ENCODE peak calls at places on chromosomes 3 and 15, in six cellular contexts. One of them, this sample, is unnamed. For H3K4me1, the result is how much of the 10 kb centered on the place peaks cover.

GRCh38 chr3:171446801-171447578 is 13.2 kb downstream of the TNIK start:
- DNase-seq in uterus: no peak
- DNase-seq in cardiac muscle cell: no peak
- DNase-seq in pancreas: no peak
- DNase-seq in heart right ventricle: no peak
- DNase-seq in CD8-positive, alpha-beta T cell: no peak
- DNase-seq in this sample: peak

GRCh38 chr3:72999971-73000370 is 3.4 kb downstream of the PPP4R2 start:
- DNase-seq in uterus: no peak
- DNase-seq in cardiac muscle cell: no peak
- DNase-seq in pancreas: no peak
- DNase-seq in heart right ventricle: no peak
- DNase-seq in CD8-positive, alpha-beta T cell: no peak
- DNase-seq in this sample: no peak

GRCh38 chr3:113685956-113686721 is 10.3 kb downstream of the USF3 start:
- DNase-seq in uterus: no peak
- DNase-seq in cardiac muscle cell: no peak
- DNase-seq in pancreas: no peak
- DNase-seq in heart right ventricle: no peak
- DNase-seq in CD8-positive, alpha-beta T cell: no peak
- DNase-seq in this sample: peak

GRCh38 chr3:124582621-124583437 is 147.4 kb upstream of the UMPS start:
- DNase-seq in uterus: no peak
- DNase-seq in cardiac muscle cell: no peak
- DNase-seq in pancreas: no peak
- DNase-seq in heart right ventricle: no peak
- DNase-seq in CD8-positive, alpha-beta T cell: no peak
- DNase-seq in this sample: no peak

GRCh38 chr3:194675081-194675640 is 3.2 kb upstream of the LSG1 start:
- DNase-seq in uterus: no peak
- DNase-seq in cardiac muscle cell: no peak
- DNase-seq in pancreas: no peak
- DNase-seq in heart right ventricle: no peak
- DNase-seq in CD8-positive, alpha-beta T cell: no peak
- DNase-seq in this sample: no peak

GRCh38 chr3:33940736-33941135 is 142.3 kb downstream of the PDCD6IP start:
- DNase-seq in uterus: no peak
- DNase-seq in cardiac muscle cell: peak
- DNase-seq in pancreas: no peak
- DNase-seq in heart right ventricle: no peak
- DNase-seq in CD8-positive, alpha-beta T cell: no peak
- DNase-seq in this sample: peak

GRCh38 chr3:69368129-69368741 is 17.7 kb downstream of the FRMD4B start:
- DNase-seq in uterus: no peak
- DNase-seq in cardiac muscle cell: no peak
- DNase-seq in pancreas: no peak
- DNase-seq in heart right ventricle: no peak
- DNase-seq in CD8-positive, alpha-beta T cell: peak
- DNase-seq in this sample: no peak

GRCh38 chr3:72246685-72247084 is 461.7 kb upstream of the PROK2 start:
- DNase-seq in uterus: peak
- DNase-seq in cardiac muscle cell: no peak
- DNase-seq in pancreas: no peak
- DNase-seq in heart right ventricle: peak
- DNase-seq in CD8-positive, alpha-beta T cell: no peak
- DNase-seq in this sample: no peak

GRCh38 chr15:90557651-90558084 is 27.9 kb downstream of the CRTC3 start:
- DNase-seq in uterus: peak
- DNase-seq in cardiac muscle cell: peak
- DNase-seq in pancreas: peak
- DNase-seq in heart right ventricle: peak
- DNase-seq in CD8-positive, alpha-beta T cell: no peak
- DNase-seq in this sample: no peak

GRCh38 chr15:50774450-50774849 is 8.9 kb upstream of the SPPL2A start:
- DNase-seq in uterus: no peak
- DNase-seq in cardiac muscle cell: no peak
- DNase-seq in pancreas: no peak
- DNase-seq in heart right ventricle: no peak
- DNase-seq in CD8-positive, alpha-beta T cell: no peak
- DNase-seq in this sample: no peak

GRCh38 chr3:168574455-168575158 is 478.9 kb upstream of the GOLIM4 start:
- DNase-seq in uterus: no peak
- DNase-seq in cardiac muscle cell: no peak
- DNase-seq in pancreas: no peak
- DNase-seq in heart right ventricle: no peak
- DNase-seq in CD8-positive, alpha-beta T cell: no peak
- DNase-seq in this sample: no peak

GRCh38 chr3:141538568-141538967 is 51.7 kb downstream of the RASA2 start:
- DNase-seq in uterus: no peak
- DNase-seq in cardiac muscle cell: no peak
- DNase-seq in pancreas: no peak
- DNase-seq in heart right ventricle: no peak
- DNase-seq in CD8-positive, alpha-beta T cell: no peak
- DNase-seq in this sample: no peak

GRCh38 chr3:125110016-125110875 is 54.4 kb upstream of the HEG1 start:
- DNase-seq in uterus: no peak
- DNase-seq in cardiac muscle cell: no peak
- DNase-seq in pancreas: no peak
- DNase-seq in heart right ventricle: no peak
- DNase-seq in CD8-positive, alpha-beta T cell: no peak
- DNase-seq in this sample: no peak

GRCh38 chr15:79160211-79160610 is 69.6 kb upstream of the RASGRF1 start:
- DNase-seq in uterus: no peak
- DNase-seq in cardiac muscle cell: no peak
- DNase-seq in pancreas: no peak
- DNase-seq in heart right ventricle: no peak
- DNase-seq in CD8-positive, alpha-beta T cell: no peak
- DNase-seq in this sample: no peak

GRCh38 chr15:79157631-79158592 is 67.3 kb upstream of the RASGRF1 start:
- DNase-seq in uterus: no peak
- DNase-seq in cardiac muscle cell: no peak
- DNase-seq in pancreas: no peak
- DNase-seq in heart right ventricle: no peak
- DNase-seq in CD8-positive, alpha-beta T cell: no peak
- DNase-seq in this sample: no peak

GRCh38 chr15:79156704-79157375 is 66.3 kb upstream of the RASGRF1 start:
- DNase-seq in uterus: no peak
- DNase-seq in cardiac muscle cell: no peak
- DNase-seq in pancreas: no peak
- DNase-seq in heart right ventricle: no peak
- DNase-seq in CD8-positive, alpha-beta T cell: no peak
- DNase-seq in this sample: no peak

GRCh38 chr15:79154491-79155182 is 64.1 kb upstream of the RASGRF1 start:
- DNase-seq in uterus: no peak
- DNase-seq in cardiac muscle cell: peak
- DNase-seq in pancreas: no peak
- DNase-seq in heart right ventricle: no peak
- DNase-seq in CD8-positive, alpha-beta T cell: no peak
- DNase-seq in this sample: no peak
- H3K4me1 ChIP-seq in uterus: under half
- H3K4me1 ChIP-seq in cardiac muscle cell: under half
- H3K4me1 ChIP-seq in pancreas: under half
- H3K4me1 ChIP-seq in heart right ventricle: under half
- H3K4me1 ChIP-seq in CD8-positive, alpha-beta T cell: under half
- H3K4me1 ChIP-seq in this sample: under half

DNA sequence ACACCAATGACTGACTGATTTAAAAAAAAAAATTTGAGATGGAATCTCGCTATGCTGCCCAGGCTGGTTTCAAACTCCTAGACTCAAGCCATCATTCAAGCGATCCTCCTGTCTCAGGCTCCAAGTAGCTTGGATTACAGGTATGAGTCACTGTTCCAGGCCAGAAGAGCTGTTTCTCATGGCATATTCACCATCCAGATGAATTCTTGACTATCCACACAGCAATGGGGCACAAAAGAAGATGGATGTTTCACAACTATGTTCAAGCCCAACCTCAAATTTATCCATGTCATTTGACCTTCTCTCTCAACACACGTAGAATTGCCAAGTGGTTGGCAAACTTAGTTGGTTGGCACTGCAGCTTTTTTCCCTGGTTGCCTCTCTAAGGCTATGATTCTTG is 40.6 kb downstream of the PRICKLE2 start:
- DNase-seq in uterus: no peak
- DNase-seq in cardiac muscle cell: no peak
- DNase-seq in pancreas: no peak
- DNase-seq in heart right ventricle: no peak
- DNase-seq in CD8-positive, alpha-beta T cell: no peak
- DNase-seq in this sample: no peak
- H3K4me1 ChIP-seq in uterus: under half
- H3K4me1 ChIP-seq in cardiac muscle cell: under half
- H3K4me1 ChIP-seq in pancreas: under half
- H3K4me1 ChIP-seq in heart right ventricle: half or more
- H3K4me1 ChIP-seq in CD8-positive, alpha-beta T cell: under half
- H3K4me1 ChIP-seq in this sample: under half

GRCh38 chr15:73631915-73632669 is 1.1 kb downstream of the NPTN start:
- DNase-seq in uterus: peak
- DNase-seq in cardiac muscle cell: peak
- DNase-seq in pancreas: no peak
- DNase-seq in heart right ventricle: no peak
- DNase-seq in CD8-positive, alpha-beta T cell: no peak
- DNase-seq in this sample: peak

GRCh38 chr15:73628976-73629854 is 4.0 kb downstream of the NPTN start:
- DNase-seq in uterus: no peak
- DNase-seq in cardiac muscle cell: peak
- DNase-seq in pancreas: no peak
- DNase-seq in heart right ventricle: no peak
- DNase-seq in CD8-positive, alpha-beta T cell: no peak
- DNase-seq in this sample: no peak

GRCh38 chr15:73630030-73630429 is 3.2 kb downstream of the NPTN start:
- DNase-seq in uterus: no peak
- DNase-seq in cardiac muscle cell: no peak
- DNase-seq in pancreas: no peak
- DNase-seq in heart right ventricle: no peak
- DNase-seq in CD8-positive, alpha-beta T cell: no peak
- DNase-seq in this sample: peak

GRCh38 chr15:73632670-73633058 is 525 bp downstream of the NPTN start:
- DNase-seq in uterus: no peak
- DNase-seq in cardiac muscle cell: peak
- DNase-seq in pancreas: peak
- DNase-seq in heart right ventricle: no peak
- DNase-seq in CD8-positive, alpha-beta T cell: no peak
- DNase-seq in this sample: no peak

DNA sequence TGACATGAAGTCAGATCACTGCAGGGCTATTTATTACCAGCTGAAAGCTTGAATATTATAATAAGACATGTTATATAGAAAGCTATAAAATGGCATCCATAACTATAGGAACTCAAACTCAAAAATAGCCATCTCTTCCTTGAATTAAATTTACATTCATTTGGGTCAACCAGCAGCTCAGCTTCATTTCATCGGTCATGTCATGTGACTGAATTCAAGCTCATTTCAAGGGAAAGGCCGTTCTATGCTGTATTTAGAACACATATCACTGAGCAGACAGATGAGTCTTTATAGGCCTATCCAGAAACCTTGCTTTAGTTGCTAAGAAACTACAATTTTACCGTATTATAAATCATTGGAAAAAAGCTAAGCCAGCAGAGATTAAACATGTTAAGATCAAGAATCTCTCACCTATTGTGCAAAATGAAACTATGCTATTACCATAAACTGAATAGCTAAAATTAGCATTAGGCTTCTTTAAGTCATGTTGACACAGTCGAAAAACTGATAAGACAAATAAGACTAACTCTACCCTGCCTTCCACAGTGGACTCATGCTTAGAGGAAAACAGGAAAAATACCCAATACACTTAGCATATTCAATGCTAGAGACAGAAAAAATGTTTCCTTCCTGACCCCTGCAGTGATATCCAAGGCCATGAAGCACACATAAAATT is 2.3 kb downstream of the NPTN start:
- DNase-seq in uterus: no peak
- DNase-seq in cardiac muscle cell: no peak
- DNase-seq in pancreas: no peak
- DNase-seq in heart right ventricle: no peak
- DNase-seq in CD8-positive, alpha-beta T cell: no peak
- DNase-seq in this sample: peak
- H3K4me1 ChIP-seq in uterus: under half
- H3K4me1 ChIP-seq in cardiac muscle cell: under half
- H3K4me1 ChIP-seq in pancreas: half or more
- H3K4me1 ChIP-seq in heart right ventricle: half or more
- H3K4me1 ChIP-seq in CD8-positive, alpha-beta T cell: under half
- H3K4me1 ChIP-seq in this sample: half or more

GRCh38 chr15:79897380-79897678 is 515 bp upstream of the MTHFS start:
- DNase-seq in uterus: no peak
- DNase-seq in cardiac muscle cell: no peak
- DNase-seq in pancreas: no peak
- DNase-seq in heart right ventricle: no peak
- DNase-seq in CD8-positive, alpha-beta T cell: no peak
- DNase-seq in this sample: no peak
- H3K4me1 ChIP-seq in uterus: under half
- H3K4me1 ChIP-seq in cardiac muscle cell: under half
- H3K4me1 ChIP-seq in pancreas: under half
- H3K4me1 ChIP-seq in heart right ventricle: under half
- H3K4me1 ChIP-seq in CD8-positive, alpha-beta T cell: under half
- H3K4me1 ChIP-seq in this sample: under half

GRCh38 chr15:40792394-40792793 is 14.5 kb upstream of the ZFYVE19 start:
- DNase-seq in uterus: no peak
- DNase-seq in cardiac muscle cell: no peak
- DNase-seq in pancreas: peak
- DNase-seq in heart right ventricle: no peak
- DNase-seq in CD8-positive, alpha-beta T cell: no peak
- DNase-seq in this sample: no peak
- H3K4me1 ChIP-seq in uterus: under half
- H3K4me1 ChIP-seq in cardiac muscle cell: under half
- H3K4me1 ChIP-seq in pancreas: under half
- H3K4me1 ChIP-seq in heart right ventricle: under half
- H3K4me1 ChIP-seq in CD8-positive, alpha-beta T cell: under half
- H3K4me1 ChIP-seq in this sample: under half

DNA sequence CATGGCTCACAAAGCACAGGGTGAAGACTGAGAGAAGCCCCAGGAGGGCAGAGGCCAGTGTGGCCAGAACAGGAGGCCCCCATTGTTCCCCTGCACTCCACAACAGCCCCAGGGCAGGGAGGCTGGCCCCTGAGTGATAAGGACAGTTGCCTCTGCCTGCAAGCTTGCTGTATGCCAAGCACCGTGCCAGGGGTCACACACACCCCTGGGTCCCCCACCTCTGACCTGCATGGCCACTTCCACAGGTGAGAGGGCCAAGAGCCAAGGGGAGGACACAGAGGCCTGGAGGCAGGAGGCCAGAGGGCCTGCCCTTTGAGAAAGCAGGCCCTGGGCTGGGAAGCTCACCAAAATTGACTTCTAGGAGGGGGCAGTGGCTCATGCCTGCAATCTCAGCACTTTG is 23.7 kb downstream of the ATRIP start:
- DNase-seq in uterus: no peak
- DNase-seq in cardiac muscle cell: no peak
- DNase-seq in pancreas: peak
- DNase-seq in heart right ventricle: no peak
- DNase-seq in CD8-positive, alpha-beta T cell: no peak
- DNase-seq in this sample: no peak
- H3K4me1 ChIP-seq in uterus: under half
- H3K4me1 ChIP-seq in cardiac muscle cell: under half
- H3K4me1 ChIP-seq in pancreas: under half
- H3K4me1 ChIP-seq in heart right ventricle: half or more
- H3K4me1 ChIP-seq in CD8-positive, alpha-beta T cell: half or more
- H3K4me1 ChIP-seq in this sample: under half

GRCh38 chr15:65388306-65389080 is 10.7 kb upstream of the IGDCC3 start:
- DNase-seq in uterus: no peak
- DNase-seq in cardiac muscle cell: no peak
- DNase-seq in pancreas: no peak
- DNase-seq in heart right ventricle: no peak
- DNase-seq in CD8-positive, alpha-beta T cell: no peak
- DNase-seq in this sample: no peak
- H3K4me1 ChIP-seq in uterus: under half
- H3K4me1 ChIP-seq in cardiac muscle cell: under half
- H3K4me1 ChIP-seq in pancreas: under half
- H3K4me1 ChIP-seq in heart right ventricle: under half
- H3K4me1 ChIP-seq in CD8-positive, alpha-beta T cell: under half
- H3K4me1 ChIP-seq in this sample: under half

This sample was measured in A673.